ENCODE peak calls at places on chromosomes 3 and 15, in four cellular contexts. A is upper lobe of right lung, R is lower leg skin, B is endothelial cell. L is an unnamed sample.

GRCh38 chr15:40047413-40048154 is 8.6 kb upstream of the SRP14 start:
- DNase-seq in A (peak), R (no peak), B (no peak), L (peak)

GRCh38 chr3:107236661-107237375 is 140.4 kb upstream of the CCDC54 start:
- DNase-seq in R (no peak), A (no peak), B (no peak), L (no peak)

GRCh38 chr15:67101981-67102929 is 36.9 kb downstream of the SMAD3 start:
- DNase-seq in A (no peak), R (no peak), B (no peak), L (no peak)

GRCh38 chr3:50660386-50660785 is 14.3 kb upstream of the DOCK3 start:
- DNase-seq in B (no peak), R (no peak), A (peak), L (no peak)

GRCh38 chr15:40103124-40103858 is 5.4 kb downstream of the BMF start:
- DNase-seq in A (peak), B (no peak), R (peak), L (peak)

GRCh38 chr3:49720383-49721164 is 1.1 kb upstream of the AMIGO3 start:
- DNase-seq in R (no peak), B (no peak), A (peak), L (peak)

GRCh38 chr3:72563690-72564370 is 284.4 kb downstream of the SHQ1 start:
- DNase-seq in R (no peak), A (no peak), B (no peak), L (no peak)

GRCh38 chr15:82709081-82709420 is 624 bp downstream of the AP3B2 start:
- DNase-seq in B (no peak), R (no peak), A (no peak), L (peak)

GRCh38 chr15:43896543-43896942 is 69.7 kb downstream of the WDR76 start:
- DNase-seq in B (no peak), A (no peak), R (no peak), L (no peak)

GRCh38 chr15:35329993-35330695 is 215.8 kb downstream of the DPH6 start:
- DNase-seq in A (no peak), R (no peak), B (no peak), L (no peak)

GRCh38 chr15:81410318-81410753 is 36.3 kb upstream of the TMC3 start:
- DNase-seq in B (peak), A (no peak), R (peak), L (peak)

GRCh38 chr3:26712211-26713026 is 89.8 kb downstream of the LRRC3B start:
- DNase-seq in R (no peak), B (peak), A (no peak), L (no peak)

GRCh38 chr3:184565421-184566211 is 4.0 kb downstream of the EPHB3 start:
- DNase-seq in R (peak), B (no peak), A (peak), L (peak)

GRCh38 chr3:106542101-106542769 is 673.4 kb upstream of the CBLB start:
- DNase-seq in A (no peak), B (no peak), R (no peak), L (no peak)

GRCh38 chr15:66565731-66566130 is at the start of gene LCTL:
- DNase-seq in A (peak), R (no peak), B (no peak), L (no peak)

DNA sequence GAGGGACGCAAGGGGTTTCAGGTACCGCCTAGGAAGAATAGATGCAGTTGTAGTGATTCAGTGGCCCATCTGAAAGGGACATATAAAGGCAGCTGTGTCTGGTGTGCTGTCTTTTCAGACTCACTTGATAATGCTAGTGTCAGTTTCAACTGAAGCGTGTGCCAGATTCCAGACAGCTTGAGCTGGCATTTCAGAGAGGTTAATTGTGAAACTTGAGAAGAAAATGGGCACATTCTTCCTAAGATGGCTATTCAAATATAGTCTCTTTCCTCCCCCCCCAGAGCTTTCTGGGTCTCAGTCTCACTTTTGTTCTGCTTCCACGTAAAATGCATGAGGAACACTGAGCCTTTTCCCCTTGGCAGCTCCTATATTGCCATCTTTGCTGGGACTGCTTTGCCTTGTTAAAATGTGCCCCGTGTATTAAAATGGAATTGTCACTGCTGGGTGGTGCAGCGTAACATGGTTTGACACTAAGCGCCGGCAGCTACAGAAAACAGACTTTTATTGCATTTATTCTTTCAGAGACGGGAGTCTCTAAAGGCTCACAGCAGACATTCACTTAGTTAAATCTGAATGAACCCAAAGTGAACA is 478.7 kb downstream of the RBMS3 start:
- DNase-seq in R (no peak), B (no peak), A (no peak), L (no peak)
- TF ChIP-seq CTCF in R (no peak), B (no peak), A (no peak), L (no peak)

GRCh38 chr15:31487811-31488436 is 161.3 kb downstream of the KLF13 start:
- DNase-seq in R (peak), A (peak), B (no peak), L (no peak)
- TF ChIP-seq CTCF in R (no peak), A (no peak), B (no peak), L (no peak)

GRCh38 chr3:159763466-159764210 is 225.0 kb upstream of the IL12A start:
- DNase-seq in A (peak), R (peak), B (peak), L (peak)
- TF ChIP-seq CTCF in A (peak), R (no peak), B (peak), L (peak)

GRCh38 chr3:66396161-66396760 is 104.6 kb downstream of the LRIG1 start:
- DNase-seq in B (no peak), R (no peak), A (no peak), L (no peak)
- TF ChIP-seq CTCF in B (no peak), R (no peak), A (no peak), L (no peak)

GRCh38 chr3:109228391-109229080 is 87.8 kb downstream of the DPPA2 start:
- DNase-seq in B (no peak), R (no peak), A (no peak), L (no peak)

GRCh38 chr3:109224333-109224732 is 87.8 kb downstream of the C3orf85 start:
- DNase-seq in A (no peak), R (no peak), B (peak), L (no peak)
- TF ChIP-seq CTCF in A (peak), R (no peak), B (peak), L (no peak)

DNA sequence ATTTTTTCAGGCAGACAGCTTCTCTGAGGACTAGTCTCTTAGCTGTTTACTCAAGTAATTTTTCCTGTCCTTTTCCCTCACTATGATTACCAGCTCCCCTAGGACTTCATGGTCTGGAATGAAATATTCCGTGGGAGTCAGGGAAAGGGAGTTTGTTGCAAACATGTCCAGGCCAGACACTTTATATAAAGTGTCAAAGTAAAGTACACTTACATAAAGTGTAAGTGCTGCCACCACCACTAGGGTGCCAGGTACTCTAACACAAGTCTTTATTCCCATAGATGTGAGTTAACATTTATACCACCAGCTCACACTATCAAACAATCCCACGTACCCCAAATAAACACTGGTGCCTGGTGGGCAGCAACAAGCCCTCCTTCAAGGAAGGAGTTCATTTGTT is 179.8 kb downstream of the SNRPN start:
- DNase-seq in R (no peak), A (no peak), B (no peak), L (no peak)
- TF ChIP-seq CTCF in R (no peak), A (no peak), B (peak), L (no peak)

DNA sequence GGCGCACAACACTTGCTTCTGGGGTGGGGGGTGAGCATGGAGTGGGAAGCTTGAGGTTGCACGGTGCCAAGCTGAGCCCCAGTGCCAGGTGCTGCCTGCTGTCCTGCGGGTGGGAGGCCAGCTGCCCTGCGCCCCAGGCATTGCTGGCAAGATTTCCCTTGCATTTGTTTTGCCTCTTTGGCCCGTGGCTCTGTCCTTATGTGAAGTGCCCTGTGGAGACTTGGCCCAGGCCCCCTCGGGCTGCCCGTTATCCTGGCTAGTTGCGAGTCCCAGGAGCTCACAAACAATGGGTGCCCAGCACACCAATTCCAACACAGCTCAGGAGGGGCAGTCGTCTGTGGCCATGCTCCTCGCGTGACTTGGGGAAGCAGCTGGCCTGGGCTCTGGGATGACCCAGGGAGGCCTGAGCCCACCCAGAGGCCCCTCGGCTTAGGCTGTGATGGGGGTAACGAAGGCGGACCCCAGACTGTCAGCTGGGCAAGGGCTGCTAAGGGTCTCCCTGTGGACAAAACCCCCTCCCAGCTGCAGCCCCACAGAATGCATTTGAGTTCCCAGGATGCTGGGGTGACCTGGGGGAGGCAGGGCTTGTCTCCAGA is 5.9 kb downstream of the C3orf22 start:
- DNase-seq in R (peak), B (peak), A (peak), L (peak)
- TF ChIP-seq CTCF in R (no peak), B (no peak), A (no peak), L (no peak)